ENCODE peak calls at places on chromosomes 12 and 14, in four cellular contexts. T, L, A and O are unnamed samples.

GRCh38 chr12:48995061-48995879 is 3.9 kb downstream of the DDN start:
- DNase-seq in L (peak), T (peak), A (peak), O (peak)

GRCh38 chr14:36281309-36281708 is 39.1 kb downstream of the MBIP start:
- DNase-seq in L (no peak), T (no peak), A (no peak), O (no peak)

GRCh38 chr12:3752741-3753486 is at the start of gene CRACR2A:
- DNase-seq in A (peak), L (peak), T (no peak), O (peak)

GRCh38 chr14:69490219-69490918 is 5.8 kb downstream of the PLEKHD1 start:
- DNase-seq in L (no peak), T (no peak), A (no peak), O (no peak)

GRCh38 chr12:100481021-100481420 is 7.4 kb downstream of the NR1H4 start:
- DNase-seq in T (no peak), A (no peak), L (no peak), O (no peak)

GRCh38 chr12:104596128-104596799 is 139.5 kb downstream of the CHST11 start:
- DNase-seq in L (no peak), A (no peak), T (peak), O (no peak)

GRCh38 chr12:108400900-108401480 is 61.9 kb upstream of the CMKLR1 start:
- DNase-seq in T (no peak), L (no peak), A (no peak), O (no peak)

GRCh38 chr14:95261616-95262510 is 57.8 kb downstream of the CLMN start:
- DNase-seq in T (peak), A (no peak), L (no peak), O (no peak)

GRCh38 chr14:84375235-84375634 is 1154.7 kb upstream of the FLRT2 start:
- DNase-seq in T (no peak), L (no peak), A (no peak), O (no peak)

GRCh38 chr12:40646891-40647290 is 45.3 kb upstream of the CNTN1 start:
- DNase-seq in L (no peak), T (no peak), A (no peak), O (no peak)

GRCh38 chr14:64060648-64061096 is 207.9 kb downstream of the SYNE2 start:
- DNase-seq in A (no peak), L (peak), T (no peak), O (no peak)

GRCh38 chr14:53536446-53536845 is 383.3 kb upstream of the DDHD1 start:
- DNase-seq in T (no peak), A (no peak), L (no peak), O (no peak)

GRCh38 chr12:51025182-51025747 is 919 bp downstream of the SLC11A2 start:
- DNase-seq in A (no peak), T (no peak), L (no peak), O (no peak)

GRCh38 chr14:103259801-103260628 is 74.0 kb upstream of the EIF5 start:
- DNase-seq in T (no peak), L (no peak), A (no peak), O (no peak)

GRCh38 chr14:85813040-85813439 is 283.1 kb downstream of the FLRT2 start:
- DNase-seq in L (no peak), T (no peak), A (no peak), O (no peak)

GRCh38 chr12:66132408-66132807 is 1.9 kb upstream of the LLPH start:
- DNase-seq in T (no peak), L (no peak), A (no peak), O (no peak)

GRCh38 chr12:29611906-29612305 is 114.4 kb upstream of the OVCH1 start:
- DNase-seq in L (no peak), T (no peak), A (no peak), O (no peak)

GRCh38 chr12:45934956-45935355 is 55.4 kb downstream of the SCAF11 start:
- DNase-seq in T (no peak), L (no peak), A (no peak), O (no peak)

GRCh38 chr12:29921307-29921706 is 137.6 kb upstream of the TMTC1 start:
- DNase-seq in L (no peak), T (no peak), A (no peak), O (no peak)

GRCh38 chr12:77087427-77087826 is 22.1 kb upstream of the E2F7 start:
- DNase-seq in T (no peak), A (no peak), L (no peak), O (no peak)

GRCh38 chr14:55136868-55137785 is 8.1 kb downstream of the LGALS3 start:
- DNase-seq in L (no peak), T (no peak), A (no peak), O (no peak)

GRCh38 chr14:55136241-55136640 is 7.2 kb downstream of the LGALS3 start:
- DNase-seq in L (no peak), T (no peak), A (no peak), O (no peak)

GRCh38 chr14:55130194-55130550 is 1.1 kb downstream of the LGALS3 start:
- DNase-seq in A (no peak), T (no peak), L (no peak), O (no peak)

GRCh38 chr14:55131782-55132181 is 2.7 kb downstream of the LGALS3 start:
- DNase-seq in T (no peak), L (no peak), A (no peak), O (no peak)

DNA sequence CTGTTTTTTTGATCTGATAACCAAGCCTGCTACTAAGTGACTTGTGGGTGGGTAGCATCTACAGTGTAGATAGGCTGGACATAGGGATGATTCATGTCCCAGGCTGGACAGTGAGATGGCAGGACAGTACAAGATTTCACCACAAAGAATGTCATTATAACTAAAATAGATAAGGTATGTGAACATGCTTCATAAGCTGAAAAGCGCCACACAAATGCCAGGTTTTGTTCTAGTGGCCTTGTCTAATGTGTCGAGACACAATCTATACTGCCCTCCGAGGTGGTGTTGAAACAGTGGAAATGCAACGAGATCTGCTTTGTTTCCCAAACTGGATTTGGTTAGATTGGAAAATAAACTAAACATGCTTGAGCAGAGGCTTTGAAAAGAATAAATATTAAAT is 4.4 kb downstream of the LGALS3 start:
- DNase-seq in T (no peak), L (no peak), A (no peak), O (no peak)
- TF ChIP-seq CTCF in T (peak), L (peak), A (no peak), O (peak)

DNA sequence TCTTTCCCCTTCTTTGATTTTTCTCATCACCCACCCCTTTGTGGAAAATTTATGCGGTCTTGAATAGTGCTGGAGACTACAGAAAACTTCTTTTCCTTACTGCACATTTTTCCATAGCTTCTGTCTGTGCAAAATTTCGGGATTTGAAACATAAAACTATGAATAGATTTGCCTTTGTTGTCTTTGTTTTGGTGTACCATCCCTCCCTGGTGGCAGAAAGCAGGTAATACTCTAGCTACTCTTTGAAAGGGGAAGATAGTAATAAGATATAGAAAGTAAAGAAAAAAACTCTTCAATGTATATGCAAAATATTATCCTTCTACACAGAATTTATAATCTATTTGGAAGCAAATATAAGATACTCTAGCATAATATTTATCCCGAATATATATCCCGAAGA is 79.1 kb upstream of the LMO3 start:
- DNase-seq in A (no peak), L (no peak), T (no peak), O (no peak)
- TF ChIP-seq CTCF in A (no peak), L (peak), T (no peak), O (peak)

GRCh38 chr14:37343307-37344094 is 145.8 kb downstream of the MIPOL1 start:
- DNase-seq in A (no peak), L (no peak), T (no peak), O (no peak)

GRCh38 chr14:37340353-37340752 is 142.6 kb downstream of the MIPOL1 start:
- DNase-seq in A (no peak), T (no peak), L (no peak), O (no peak)
- TF ChIP-seq CTCF in A (no peak), T (no peak), L (no peak), O (no peak)

GRCh38 chr12:127257366-127257935 is 1009.5 kb upstream of the TMEM132C start:
- DNase-seq in A (no peak), T (no peak), L (no peak), O (no peak)
- TF ChIP-seq CTCF in A (no peak), T (no peak), L (no peak), O (no peak)

GRCh38 chr12:19179986-19180385 is 50.5 kb downstream of the PLEKHA5 start:
- DNase-seq in L (no peak), A (no peak), T (no peak), O (no peak)

GRCh38 chr12:19186722-19187661 is 57.5 kb downstream of the PLEKHA5 start:
- DNase-seq in T (no peak), A (no peak), L (no peak), O (no peak)

GRCh38 chr12:19181666-19182426 is 52.3 kb downstream of the PLEKHA5 start:
- DNase-seq in L (no peak), T (no peak), A (no peak), O (no peak)

GRCh38 chr12:19185262-19185929 is 55.9 kb downstream of the PLEKHA5 start:
- DNase-seq in T (no peak), A (no peak), L (no peak), O (no peak)

GRCh38 chr12:19183121-19183838 is 53.7 kb downstream of the PLEKHA5 start:
- DNase-seq in L (no peak), A (no peak), T (no peak), O (no peak)
- TF ChIP-seq CTCF in L (peak), A (no peak), T (no peak), O (peak)

GRCh38 chr14:91375748-91376452 is 41.7 kb downstream of the CCDC88C start:
- DNase-seq in A (no peak), T (no peak), L (no peak), O (no peak)
- TF ChIP-seq CTCF in A (no peak), T (no peak), L (no peak), O (no peak)

DNA sequence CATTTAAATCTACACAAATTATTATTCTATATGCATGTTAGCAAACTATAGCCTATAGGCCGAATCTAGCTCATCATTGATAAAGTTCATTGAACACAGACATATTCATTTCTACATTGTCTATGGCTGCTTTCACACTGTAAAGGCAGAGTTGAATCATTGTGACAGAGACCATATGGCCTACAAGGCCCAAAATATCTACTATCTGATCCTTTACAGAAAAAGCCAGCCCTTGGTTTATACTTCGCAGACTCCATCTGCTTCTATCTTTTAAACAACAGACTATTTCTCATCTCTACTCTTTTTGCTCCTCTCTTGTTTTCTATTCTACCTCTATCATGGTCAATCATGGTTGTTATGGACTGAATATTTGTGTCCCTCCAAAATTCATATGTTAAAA is 190.7 kb downstream of the EXOC5 start:
- DNase-seq in A (no peak), T (no peak), L (no peak), O (no peak)
- TF ChIP-seq CTCF in A (no peak), T (no peak), L (no peak), O (no peak)

DNA sequence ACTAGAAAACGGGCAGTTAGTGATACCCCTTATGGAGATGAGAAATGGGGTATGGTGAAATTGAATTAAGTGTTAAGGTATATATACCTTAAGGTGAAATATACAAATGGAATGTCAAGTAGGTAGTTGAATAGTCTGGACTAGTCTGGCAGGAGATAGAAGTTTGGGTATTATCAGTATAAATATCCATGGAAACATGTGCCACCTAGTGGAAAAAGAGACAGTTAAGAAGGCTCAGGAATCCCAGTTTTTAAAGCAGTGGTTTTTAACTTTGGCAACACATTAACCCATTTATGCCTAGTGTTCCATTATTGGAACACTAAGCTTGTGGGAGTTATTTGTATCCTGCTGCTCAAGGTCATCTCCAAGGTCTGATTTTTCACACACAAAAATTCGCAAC is 38.6 kb upstream of the TPH2 start:
- DNase-seq in A (no peak), T (no peak), L (no peak), O (no peak)
- TF ChIP-seq CTCF in A (no peak), T (no peak), L (peak), O (peak)

GRCh38 chr12:110048242-110049027 is at the start of gene C12orf76:
- DNase-seq in A (peak), T (peak), L (peak), O (peak)
- TF ChIP-seq CTCF in A (no peak), T (no peak), L (no peak), O (no peak)